ENCODE peak calls at places on chromosomes 13 and 19, in seven cellular contexts. U is cardiac fibroblast, E is progenitor cell of endocrine pancreas, Q is foreskin fibroblast, C is heart left ventricle, D is BE2C, G is spleen. P is an unnamed sample.

GRCh38 chr19:10718205-10719196 is 622 bp downstream of the DNM2 start:
- DNase-seq in U (peak; percentile 49), E (peak; percentile 28), Q (peak; percentile 75), C (peak; percentile 80), D (peak; percentile 60), G (peak; percentile 93), P (peak; percentile 71)

GRCh38 chr19:34686455-34686854 is 9.0 kb downstream of the ZNF302 start:
- DNase-seq in U (no peak), E (no peak), Q (peak; percentile 30), C (no peak), D (no peak), G (no peak), P (no peak)

GRCh38 chr13:21909331-21909730 is 238.5 kb downstream of the FGF9 start:
- DNase-seq in U (no peak), E (no peak), Q (no peak), C (no peak), D (no peak), G (no peak), P (no peak)

GRCh38 chr19:31491246-31491645 is 142.0 kb upstream of the TSHZ3 start:
- DNase-seq in U (no peak), E (no peak), Q (no peak), C (no peak), D (no peak), G (no peak), P (no peak)

GRCh38 chr13:105196052-105196451 is 1339.4 kb downstream of the EFNB2 start:
- DNase-seq in U (peak; percentile 70), E (no peak), Q (peak; percentile 31), C (no peak), D (no peak), G (no peak), P (peak; percentile 6)

GRCh38 chr19:18428837-18429674 is 8.9 kb downstream of the ISYNA1 start:
- DNase-seq in U (peak; percentile 81), E (peak; percentile 65), Q (peak; percentile 95), C (peak; percentile 90), D (peak; percentile 94), G (peak; percentile 96), P (peak; percentile 93)

GRCh38 chr19:3368848-3369336 is 2.5 kb downstream of the NFIC start:
- DNase-seq in U (peak; percentile 57), E (no peak), Q (peak; percentile 60), C (no peak), D (no peak), G (no peak), P (no peak)

GRCh38 chr13:59666504-59666903 is 497.2 kb downstream of the DIAPH3 start:
- DNase-seq in U (peak; percentile 42), E (no peak), Q (no peak), C (no peak), D (no peak), G (no peak), P (no peak)

GRCh38 chr19:23766951-23767350 is 8.3 kb upstream of the ZNF681 start:
- DNase-seq in U (no peak), E (no peak), Q (no peak), C (no peak), D (no peak), G (no peak), P (no peak)

GRCh38 chr19:23764781-23765180 is 6.1 kb upstream of the ZNF681 start:
- DNase-seq in U (no peak), E (no peak), Q (no peak), C (no peak), D (no peak), G (no peak), P (no peak)

GRCh38 chr19:23762548-23762883 is 3.8 kb upstream of the ZNF681 start:
- DNase-seq in U (no peak), E (no peak), Q (no peak), C (no peak), D (no peak), G (no peak), P (no peak)

GRCh38 chr19:23758187-23759074 is at the start of gene ZNF681:
- DNase-seq in U (peak; percentile 93), E (peak; percentile 67), Q (peak; percentile 86), C (peak; percentile 92), D (peak; percentile 92), G (peak; percentile 94), P (peak; percentile 73)

GRCh38 chr19:23762884-23763711 is 4.4 kb upstream of the ZNF681 start:
- DNase-seq in U (peak; percentile 62), E (peak; percentile 90), Q (peak; percentile 34), C (peak; percentile 90), D (no peak), G (peak; percentile 91), P (peak; percentile 87)
- TF ChIP-seq CTCF in U (no peak), E (no peak), Q (no peak), C (no peak), D (no peak), G (no peak), P (no peak)

GRCh38 chr13:40780822-40781401 is 8.5 kb upstream of the SLC25A15 start:
- DNase-seq in U (peak; percentile 19), E (no peak), Q (peak; percentile 20), C (no peak), D (peak; percentile 20), G (no peak), P (no peak)
- TF ChIP-seq CTCF in U (peak; percentile 15), E (peak; percentile 22), Q (no peak), C (no peak), D (peak; percentile 8), G (no peak), P (no peak)

GRCh38 chr19:518292-519231 is 11.3 kb downstream of the TPGS1 start:
- DNase-seq in U (no peak), E (no peak), Q (peak; percentile 75), C (no peak), D (no peak), G (peak; percentile 85), P (peak; percentile 74)
- TF ChIP-seq CTCF in U (no peak), E (peak; percentile 25), Q (no peak), C (no peak), D (no peak), G (no peak), P (no peak)

GRCh38 chr19:46578450-46578849 is 22.7 kb upstream of the CALM3 start:
- DNase-seq in U (no peak), E (no peak), Q (no peak), C (no peak), D (no peak), G (no peak), P (no peak)

GRCh38 chr19:46573679-46574522 is 27.2 kb upstream of the CALM3 start:
- DNase-seq in U (no peak), E (no peak), Q (no peak), C (no peak), D (no peak), G (no peak), P (no peak)

GRCh38 chr19:46580247-46580646 is 20.9 kb upstream of the CALM3 start:
- DNase-seq in U (no peak), E (no peak), Q (no peak), C (no peak), D (no peak), G (no peak), P (no peak)

GRCh38 chr19:46574533-46574932 is 26.6 kb upstream of the CALM3 start:
- DNase-seq in U (no peak), E (no peak), Q (peak; percentile 37), C (no peak), D (peak; percentile 22), G (no peak), P (no peak)

GRCh38 chr19:46579286-46579944 is 21.7 kb upstream of the CALM3 start:
- DNase-seq in U (peak; percentile 23), E (no peak), Q (no peak), C (no peak), D (peak; percentile 56), G (no peak), P (peak; percentile 58)
- TF ChIP-seq CTCF in U (peak; percentile 47), E (peak; percentile 53), Q (peak; percentile 32), C (no peak), D (peak; percentile 73), G (no peak), P (peak; percentile 55)

GRCh38 chr19:49567722-49568454 is 12.5 kb downstream of the NOSIP start:
- DNase-seq in U (no peak), E (no peak), Q (peak; percentile 76), C (no peak), D (no peak), G (no peak), P (no peak)

GRCh38 chr19:49560358-49560900 is 19.9 kb downstream of the NOSIP start:
- DNase-seq in U (no peak), E (no peak), Q (no peak), C (peak; percentile 65), D (no peak), G (no peak), P (no peak)

GRCh38 chr19:49566302-49566701 is 14.1 kb downstream of the NOSIP start:
- DNase-seq in U (no peak), E (no peak), Q (no peak), C (no peak), D (no peak), G (no peak), P (no peak)

GRCh38 chr19:49565261-49565660 is 15.1 kb downstream of the NOSIP start:
- DNase-seq in U (peak; percentile 31), E (no peak), Q (peak; percentile 31), C (no peak), D (no peak), G (no peak), P (no peak)

DNA sequence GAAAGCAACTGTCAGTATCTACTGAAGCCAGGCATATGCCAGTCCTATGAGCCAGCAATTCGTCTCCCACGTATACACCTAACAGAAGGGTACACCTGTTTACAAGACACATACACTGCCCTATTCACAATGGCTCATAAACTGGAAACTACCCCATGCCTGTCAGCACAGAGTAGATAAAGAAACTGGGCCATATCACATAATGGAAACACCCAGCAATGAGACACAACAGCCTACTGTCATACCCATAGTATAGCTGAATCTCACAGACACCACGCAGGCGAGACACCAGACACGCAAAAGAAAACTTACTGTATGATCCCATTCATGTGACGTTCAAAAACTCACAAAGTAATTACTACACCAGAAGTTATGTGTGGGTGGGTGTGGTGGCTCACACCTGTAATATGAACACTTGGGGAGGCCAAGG is 15.7 kb downstream of the NOSIP start:
- DNase-seq in U (no peak), E (no peak), Q (no peak), C (no peak), D (no peak), G (no peak), P (no peak)
- TF ChIP-seq CTCF in U (no peak), E (no peak), Q (no peak), C (no peak), D (no peak), G (no peak), P (no peak)